ENCODE peak calls at places on chromosomes 1 and 21, in four cellular contexts. V is PC-9, W is Panc1, L is K562. F is an unnamed sample.

GRCh38 chr21:45592626-45593134 is 50.4 kb upstream of the SLC19A1 start:
- DNase-seq in V (no peak), L (no peak), W (no peak), F (no peak)

GRCh38 chr21:44972821-44973220 is 33.0 kb downstream of the SLX9 start:
- DNase-seq in L (peak; percentile 44), W (no peak), V (peak; percentile 26), F (no peak)

GRCh38 chr1:222817529-222817928 is 2.7 kb downstream of the DISP1 start:
- DNase-seq in L (no peak), V (peak; percentile 51), W (peak; percentile 96), F (no peak)

GRCh38 chr21:46455575-46456385 is 2.9 kb upstream of the DIP2A start:
- DNase-seq in V (no peak), L (peak; percentile 94), W (no peak), F (no peak)

GRCh38 chr1:2133879-2134215 is 60.7 kb downstream of the FAAP20 start:
- DNase-seq in V (no peak), W (no peak), L (no peak), F (peak; percentile 19)

GRCh38 chr1:229005097-229005496 is 265.8 kb upstream of the RAB4A start:
- DNase-seq in V (no peak), L (no peak), W (no peak), F (no peak)

GRCh38 chr1:3584915-3585314 is 26.4 kb downstream of the MEGF6 start:
- DNase-seq in L (no peak), V (no peak), W (no peak), F (no peak)

GRCh38 chr1:202004711-202005110 is 5.7 kb upstream of the ELF3 start:
- DNase-seq in V (no peak), L (no peak), W (no peak), F (no peak)

GRCh38 chr1:11538886-11539285 is 59.9 kb downstream of the DISP3 start:
- DNase-seq in V (no peak), L (no peak), W (no peak), F (no peak)

GRCh38 chr1:88276158-88276557 is 407.9 kb upstream of the PKN2 start:
- DNase-seq in W (no peak), V (no peak), L (no peak), F (no peak)

GRCh38 chr1:162360237-162360873 is 16.3 kb downstream of the SPATA46 start:
- DNase-seq in V (no peak), W (no peak), L (no peak), F (no peak)

GRCh38 chr1:221141606-221142285 is 262.5 kb downstream of the HLX start:
- DNase-seq in W (no peak), L (no peak), V (no peak), F (no peak)

GRCh38 chr1:170224469-170224868 is 78.7 kb downstream of the NTMT2 start:
- DNase-seq in V (no peak), L (no peak), W (no peak), F (no peak)

GRCh38 chr1:165455111-165455510 is 10.2 kb upstream of the RXRG start:
- DNase-seq in L (no peak), V (no peak), W (no peak), F (no peak)

GRCh38 chr1:46169811-46170454 is 5.0 kb upstream of the TSPAN1 start:
- DNase-seq in W (no peak), L (no peak), V (no peak), F (no peak)

GRCh38 chr1:110637475-110637874 is 31.3 kb upstream of the KCNA2 start:
- DNase-seq in L (no peak), W (no peak), V (no peak), F (no peak)

GRCh38 chr1:102550729-102551384 is 554.1 kb upstream of the OLFM3 start:
- DNase-seq in L (peak; percentile 18), W (no peak), V (peak; percentile 18), F (no peak)

GRCh38 chr1:32743380-32744062 is 41.0 kb upstream of the SYNC start:
- DNase-seq in W (no peak), V (peak; percentile 43), L (no peak), F (no peak)

GRCh38 chr1:175188936-175189335 is 3.6 kb downstream of the KIAA0040 start:
- DNase-seq in L (peak; percentile 84), V (no peak), W (no peak), F (no peak)

GRCh38 chr1:232624892-232625291 is 5.0 kb downstream of the SIPA1L2 start:
- DNase-seq in L (no peak), V (no peak), W (no peak), F (no peak)

GRCh38 chr1:112507896-112508241 is 896 bp upstream of the WNT2B start:
- DNase-seq in W (no peak), V (no peak), L (peak; percentile 17), F (no peak)

GRCh38 chr1:78676347-78676982 is 26.8 kb downstream of the IFI44 start:
- DNase-seq in L (peak; percentile 60), V (peak; percentile 16), W (peak; percentile 24), F (no peak)

GRCh38 chr1:2787163-2787911 is 14.2 kb downstream of the TTC34 start:
- DNase-seq in W (no peak), V (no peak), L (no peak), F (no peak)

GRCh38 chr1:18739956-18740355 is 109.3 kb downstream of the PAX7 start:
- DNase-seq in W (no peak), V (no peak), L (no peak), F (no peak)

GRCh38 chr1:94481473-94481933 is 60.1 kb downstream of the F3 start:
- DNase-seq in W (peak; percentile 43), L (peak; percentile 65), V (peak; percentile 56), F (no peak)

GRCh38 chr1:59063501-59063900 is 233.4 kb upstream of the FGGY start:
- DNase-seq in V (no peak), L (no peak), W (no peak), F (no peak)

GRCh38 chr1:50493710-50494109 is 70.5 kb upstream of the DMRTA2 start:
- DNase-seq in L (no peak), V (no peak), W (no peak), F (no peak)

GRCh38 chr1:156126701-156127534 is 12.4 kb downstream of the LMNA start:
- DNase-seq in W (no peak), L (peak; percentile 88), V (peak; percentile 83), F (peak; percentile 41)

GRCh38 chr1:156124557-156125483 is 10.3 kb downstream of the LMNA start:
- DNase-seq in L (peak; percentile 68), W (no peak), V (peak; percentile 74), F (no peak)

GRCh38 chr1:156123356-156124196 is 9.1 kb downstream of the LMNA start:
- DNase-seq in V (peak; percentile 95), W (peak; percentile 88), L (peak; percentile 98), F (peak; percentile 96)

GRCh38 chr1:156128749-156129682 is 14.5 kb downstream of the LMNA start:
- DNase-seq in V (no peak), W (no peak), L (no peak), F (peak; percentile 52)

DNA sequence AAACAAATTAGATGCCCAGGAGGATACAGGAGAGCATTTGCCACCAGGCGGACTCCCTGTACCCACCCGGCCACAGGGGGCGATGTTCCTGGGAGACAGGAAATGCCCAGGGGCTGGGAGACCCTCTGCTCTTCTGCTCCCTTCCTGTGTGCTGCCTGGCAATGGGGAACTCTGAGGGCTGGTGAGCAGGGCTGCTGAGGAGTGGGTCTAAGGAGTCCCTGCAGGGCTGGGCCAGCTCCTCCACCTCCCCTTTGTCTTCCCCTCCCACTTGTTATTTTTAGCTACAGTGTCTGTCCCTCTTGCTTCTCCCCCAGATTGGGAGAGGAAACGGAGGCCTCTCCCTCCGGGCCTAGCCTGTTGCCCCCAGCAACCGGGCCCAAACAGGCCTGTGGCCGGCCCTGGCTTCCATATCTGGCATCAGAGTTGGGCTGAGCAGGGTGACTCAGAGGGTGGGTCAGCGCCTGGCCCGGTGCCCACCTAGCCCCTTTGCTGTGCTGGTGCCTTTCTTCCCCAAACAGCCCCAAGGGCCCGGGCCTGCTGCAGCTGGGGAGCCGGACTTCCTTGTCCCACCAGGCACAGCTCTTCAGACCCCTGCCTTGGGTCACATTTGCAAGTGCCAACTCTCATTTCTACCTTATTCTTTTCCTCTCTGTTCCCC is 11.7 kb downstream of the LMNA start:
- DNase-seq in L (peak; percentile 88), V (peak; percentile 98), W (no peak), F (peak; percentile 93)
- TF ChIP-seq CTCF in L (peak; percentile 65), V (peak; percentile 68), W (peak; percentile 77), F (peak; percentile 58)

GRCh38 chr1:56580771-56581170 is 1.4 kb upstream of the PLPP3 start:
- DNase-seq in V (no peak), L (no peak), W (no peak), F (no peak)

GRCh38 chr1:56578664-56578962 is 750 bp downstream of the PLPP3 start:
- DNase-seq in W (no peak), L (no peak), V (no peak), F (no peak)

GRCh38 chr1:56576880-56577858 is 2.2 kb downstream of the PLPP3 start:
- DNase-seq in W (no peak), L (peak; percentile 10), V (peak; percentile 18), F (no peak)

GRCh38 chr1:56577859-56578663 is 1.3 kb downstream of the PLPP3 start:
- DNase-seq in L (no peak), W (no peak), V (peak; percentile 58), F (peak; percentile 46)

DNA sequence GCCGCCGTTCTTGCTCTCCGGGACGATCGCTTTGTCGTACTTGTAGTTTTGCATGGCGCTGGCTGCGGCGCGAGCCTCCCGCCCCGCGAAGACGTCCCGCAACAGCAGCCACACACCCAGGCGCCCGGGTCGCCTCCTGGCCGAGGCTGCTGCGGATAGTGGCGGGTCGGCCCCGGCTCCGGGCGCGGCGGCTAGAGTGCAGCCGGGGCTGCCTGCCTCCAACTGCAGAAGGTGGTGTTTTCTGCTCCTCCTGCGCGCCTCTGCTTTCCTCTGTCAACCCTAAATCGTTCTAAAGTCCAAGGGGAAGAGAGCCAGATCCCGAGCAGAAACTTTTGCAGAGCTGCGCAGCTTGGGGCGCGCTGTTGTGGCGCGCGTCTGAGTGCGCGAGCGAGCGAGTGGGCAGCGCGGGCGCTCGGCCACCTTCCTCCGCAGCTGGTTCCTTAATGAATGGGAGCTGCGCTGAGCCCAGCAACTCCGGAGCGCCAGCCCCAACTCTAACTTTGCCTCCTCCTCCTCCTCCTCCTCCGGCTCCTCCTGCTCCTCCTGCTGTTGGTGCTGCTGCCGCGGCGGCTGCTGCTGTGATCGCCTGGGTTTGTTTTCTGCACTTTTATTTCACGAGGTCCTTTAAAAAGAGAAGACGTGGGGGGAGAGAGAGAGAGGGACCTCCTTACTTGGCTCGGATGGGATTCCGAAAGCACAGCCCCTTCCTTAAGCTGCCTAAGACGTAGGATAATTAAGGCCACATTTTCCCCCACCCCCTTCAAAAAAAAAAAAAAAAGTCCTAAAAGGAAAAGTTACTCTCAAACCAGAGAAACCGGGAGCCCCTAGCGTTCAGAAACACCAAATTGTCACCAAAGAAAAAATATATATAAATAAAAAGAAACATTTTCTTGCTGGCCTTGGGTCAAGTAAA is at the start of gene PLPP3:
- DNase-seq in L (peak; percentile 16), V (peak; percentile 86), W (peak; percentile 59), F (peak; percentile 87)
- H3K4me3 ChIP-seq in L (no peak within 1 kb of the TSS), V (peak within 1 kb of the TSS; percentile 87), W (peak within 1 kb of the TSS; percentile 66), F (peak within 1 kb of the TSS; percentile 88)

GRCh38 chr1:8864713-8865397 is 13.6 kb downstream of the ENO1 start:
- DNase-seq in W (no peak), V (no peak), L (no peak), F (no peak)
- H3K27ac ChIP-seq in W (peak overlapping the region; percentile 58), V (no peak overlapping the region), L (no peak overlapping the region), F (no peak overlapping the region)

DNA sequence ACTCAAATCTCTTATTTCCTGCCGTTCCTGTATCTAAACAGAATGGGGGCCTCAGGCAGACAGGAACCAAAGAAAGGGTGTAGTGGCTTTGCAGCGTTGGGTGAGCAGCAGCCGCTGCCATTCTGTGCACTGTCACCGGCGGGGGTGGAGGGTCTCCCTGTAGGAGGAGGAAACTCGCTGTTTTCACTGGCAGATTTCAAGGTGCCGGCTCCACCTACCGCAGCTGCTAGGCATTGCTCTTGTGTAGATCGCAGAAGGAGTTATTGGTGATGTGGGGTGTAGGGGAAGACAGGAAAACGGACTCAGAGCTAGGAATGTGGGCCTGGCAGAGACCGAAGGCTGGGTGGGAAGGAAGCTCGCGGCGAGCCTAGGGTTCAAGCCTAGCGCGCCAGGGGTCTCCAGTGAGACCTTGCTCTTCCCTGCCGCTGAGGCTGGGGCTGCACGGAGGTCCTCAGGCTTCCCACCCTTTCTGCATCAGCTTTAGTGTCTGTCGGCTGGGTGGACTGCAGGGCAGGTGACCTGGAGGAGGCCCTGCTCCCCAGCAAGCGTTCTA is 20.8 kb downstream of the ATP5PO start:
- DNase-seq in W (no peak), L (peak; percentile 92), V (peak; percentile 66), F (peak; percentile 77)
- TF ChIP-seq CTCF in W (peak; percentile 75), L (peak; percentile 92), V (peak; percentile 63), F (peak; percentile 72)